ENCODE peak calls at places on chromosomes 5 and 9, in four cellular contexts. One of them, this sample, is unnamed.

GRCh38 chr5:19125956-19126713 is 861.9 kb downstream of the CDH18 start:
- DNase-seq in IMR-90: no peak
- DNase-seq in K562: no peak
- DNase-seq in endothelial cell of umbilical vein: no peak
- DNase-seq in this sample: no peak

GRCh38 chr5:34959323-34959722 is 30.0 kb downstream of the DNAJC21 start:
- DNase-seq in IMR-90: peak; percentile 86
- DNase-seq in K562: peak; percentile 19
- DNase-seq in endothelial cell of umbilical vein: no peak
- DNase-seq in this sample: peak; percentile 63

GRCh38 chr5:140262221-140262620 is 40.7 kb downstream of the PFDN1 start:
- DNase-seq in IMR-90: no peak
- DNase-seq in K562: no peak
- DNase-seq in endothelial cell of umbilical vein: no peak
- DNase-seq in this sample: no peak

GRCh38 chr9:34253460-34253837 is 74.6 kb downstream of the UBAP1 start:
- DNase-seq in IMR-90: peak; percentile 70
- DNase-seq in K562: no peak
- DNase-seq in endothelial cell of umbilical vein: no peak
- DNase-seq in this sample: no peak

GRCh38 chr5:151196556-151197290 is 27.2 kb downstream of the CCDC69 start:
- DNase-seq in IMR-90: no peak
- DNase-seq in K562: no peak
- DNase-seq in endothelial cell of umbilical vein: no peak
- DNase-seq in this sample: peak; percentile 95

GRCh38 chr5:142078251-142078650 is 30.3 kb upstream of the NDFIP1 start:
- DNase-seq in IMR-90: no peak
- DNase-seq in K562: no peak
- DNase-seq in endothelial cell of umbilical vein: no peak
- DNase-seq in this sample: no peak

GRCh38 chr9:77000330-77000729 is 19.1 kb upstream of the FOXB2 start:
- DNase-seq in IMR-90: no peak
- DNase-seq in K562: no peak
- DNase-seq in endothelial cell of umbilical vein: no peak
- DNase-seq in this sample: no peak

GRCh38 chr9:109590945-109591344 is 92.8 kb upstream of the PTPN3 start:
- DNase-seq in IMR-90: no peak
- DNase-seq in K562: no peak
- DNase-seq in endothelial cell of umbilical vein: no peak
- DNase-seq in this sample: no peak

GRCh38 chr9:35859995-35860348 is 10.2 kb downstream of the OR13J1 start:
- DNase-seq in IMR-90: no peak
- DNase-seq in K562: no peak
- DNase-seq in endothelial cell of umbilical vein: no peak
- DNase-seq in this sample: no peak

GRCh38 chr5:160375166-160375565 is 4.7 kb upstream of the C1QTNF2 start:
- DNase-seq in IMR-90: peak; percentile 47
- DNase-seq in K562: no peak
- DNase-seq in endothelial cell of umbilical vein: no peak
- DNase-seq in this sample: no peak

GRCh38 chr9:70442328-70442848 is 27.9 kb upstream of the KLF9 start:
- DNase-seq in IMR-90: no peak
- DNase-seq in K562: no peak
- DNase-seq in endothelial cell of umbilical vein: no peak
- DNase-seq in this sample: no peak

GRCh38 chr9:70435948-70436347 is 21.5 kb upstream of the KLF9 start:
- DNase-seq in IMR-90: peak; percentile 82
- DNase-seq in K562: no peak
- DNase-seq in endothelial cell of umbilical vein: peak; percentile 93
- DNase-seq in this sample: no peak

GRCh38 chr9:70438341-70438924 is 24.0 kb upstream of the KLF9 start:
- DNase-seq in IMR-90: peak; percentile 73
- DNase-seq in K562: peak; percentile 15
- DNase-seq in endothelial cell of umbilical vein: peak; percentile 93
- DNase-seq in this sample: no peak

GRCh38 chr9:70441622-70442021 is 27.2 kb upstream of the KLF9 start:
- DNase-seq in IMR-90: no peak
- DNase-seq in K562: no peak
- DNase-seq in endothelial cell of umbilical vein: no peak
- DNase-seq in this sample: no peak

GRCh38 chr9:70439991-70440706 is 25.7 kb upstream of the KLF9 start:
- DNase-seq in IMR-90: peak; percentile 90
- DNase-seq in K562: no peak
- DNase-seq in endothelial cell of umbilical vein: no peak
- DNase-seq in this sample: no peak
- TF ChIP-seq FOS in IMR-90: peak; percentile 65
- TF ChIP-seq FOS in K562: no peak
- TF ChIP-seq FOS in endothelial cell of umbilical vein: no peak
- TF ChIP-seq FOS in this sample: no peak

GRCh38 chr9:23587433-23587832 is 238.6 kb downstream of the ELAVL2 start:
- DNase-seq in IMR-90: no peak
- DNase-seq in K562: no peak
- DNase-seq in endothelial cell of umbilical vein: no peak
- DNase-seq in this sample: no peak
- TF ChIP-seq FOS in IMR-90: no peak
- TF ChIP-seq FOS in K562: no peak
- TF ChIP-seq FOS in endothelial cell of umbilical vein: no peak
- TF ChIP-seq FOS in this sample: no peak

GRCh38 chr5:81006955-81007636 is 46.9 kb downstream of the RASGRF2 start:
- DNase-seq in IMR-90: no peak
- DNase-seq in K562: no peak
- DNase-seq in endothelial cell of umbilical vein: no peak
- DNase-seq in this sample: no peak
- TF ChIP-seq FOS in IMR-90: no peak
- TF ChIP-seq FOS in K562: no peak
- TF ChIP-seq FOS in endothelial cell of umbilical vein: no peak
- TF ChIP-seq FOS in this sample: no peak

GRCh38 chr5:126777974-126778674 is 1.2 kb downstream of the LMNB1 start:
- DNase-seq in IMR-90: peak; percentile 95
- DNase-seq in K562: peak; percentile 79
- DNase-seq in endothelial cell of umbilical vein: peak; percentile 98
- DNase-seq in this sample: peak; percentile 89

GRCh38 chr5:126776499-126777256 is at the start of gene LMNB1:
- DNase-seq in IMR-90: peak; percentile 94
- DNase-seq in K562: peak; percentile 94
- DNase-seq in endothelial cell of umbilical vein: peak; percentile 95
- DNase-seq in this sample: peak; percentile 83

GRCh38 chr5:126780165-126780827 is 3.4 kb downstream of the LMNB1 start:
- DNase-seq in IMR-90: peak; percentile 81
- DNase-seq in K562: peak; percentile 47
- DNase-seq in endothelial cell of umbilical vein: peak; percentile 56
- DNase-seq in this sample: no peak

GRCh38 chr5:126778675-126779403 is 1.9 kb downstream of the LMNB1 start:
- DNase-seq in IMR-90: no peak
- DNase-seq in K562: no peak
- DNase-seq in endothelial cell of umbilical vein: no peak
- DNase-seq in this sample: no peak

GRCh38 chr5:126777257-126777973 is 479 bp downstream of the LMNB1 start:
- DNase-seq in IMR-90: peak; percentile 61
- DNase-seq in K562: peak; percentile 44
- DNase-seq in endothelial cell of umbilical vein: peak; percentile 72
- DNase-seq in this sample: no peak
- TF ChIP-seq FOS in IMR-90: no peak
- TF ChIP-seq FOS in K562: no peak
- TF ChIP-seq FOS in endothelial cell of umbilical vein: no peak
- TF ChIP-seq FOS in this sample: no peak

GRCh38 chr9:130862747-130863146 is 27.7 kb downstream of the ABL1 start:
- DNase-seq in IMR-90: no peak
- DNase-seq in K562: peak; percentile 57
- DNase-seq in endothelial cell of umbilical vein: no peak
- DNase-seq in this sample: no peak

GRCh38 chr9:130862217-130862616 is 27.2 kb downstream of the ABL1 start:
- DNase-seq in IMR-90: no peak
- DNase-seq in K562: peak; percentile 55
- DNase-seq in endothelial cell of umbilical vein: no peak
- DNase-seq in this sample: no peak

GRCh38 chr9:130858734-130859705 is 24.0 kb downstream of the ABL1 start:
- DNase-seq in IMR-90: no peak
- DNase-seq in K562: no peak
- DNase-seq in endothelial cell of umbilical vein: no peak
- DNase-seq in this sample: no peak

GRCh38 chr9:130861372-130862180 is 26.5 kb downstream of the ABL1 start:
- DNase-seq in IMR-90: no peak
- DNase-seq in K562: peak; percentile 59
- DNase-seq in endothelial cell of umbilical vein: no peak
- DNase-seq in this sample: no peak

DNA sequence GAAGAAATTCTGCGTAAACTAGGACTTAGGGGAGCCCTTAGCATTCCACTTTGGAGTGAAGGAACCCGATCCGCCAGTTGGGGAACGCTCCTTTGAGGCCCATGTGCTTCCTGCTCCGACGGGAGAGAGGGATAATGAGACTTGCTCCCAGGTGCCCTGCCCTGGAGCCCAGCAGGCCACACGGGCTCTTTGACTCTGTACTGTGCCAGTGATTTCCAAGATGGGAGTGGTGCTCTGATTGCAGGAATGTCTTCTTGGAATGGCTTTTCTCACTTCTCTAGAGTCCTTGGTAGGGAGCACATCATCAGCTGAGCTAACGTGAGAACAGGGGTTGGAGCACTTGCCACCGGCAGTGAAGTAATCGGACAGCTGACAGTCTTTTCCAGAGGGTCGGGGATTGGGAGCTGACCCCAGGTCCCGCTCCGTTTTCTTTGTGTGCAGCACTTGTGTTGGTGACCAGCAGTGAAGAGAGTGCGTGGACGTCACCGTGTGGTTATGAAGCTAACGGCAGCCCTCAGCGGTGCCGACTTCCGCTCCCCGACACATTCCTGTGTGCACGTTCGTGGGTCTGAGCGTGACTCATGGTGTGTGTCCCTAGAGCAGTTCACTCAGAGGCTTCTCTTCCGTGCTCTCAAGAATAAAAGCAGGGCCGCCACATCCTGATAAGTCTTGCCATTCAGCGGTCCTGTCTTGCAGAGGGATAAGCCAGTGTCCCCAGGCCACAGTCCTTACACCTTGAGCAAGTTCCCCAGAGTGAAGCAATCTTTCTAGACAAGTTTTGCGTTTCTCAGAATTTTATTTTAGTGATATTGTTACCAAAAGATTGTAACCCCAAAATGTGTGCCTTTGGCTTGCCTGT is 25.6 kb downstream of the ABL1 start:
- DNase-seq in IMR-90: peak; percentile 99
- DNase-seq in K562: peak; percentile 93
- DNase-seq in endothelial cell of umbilical vein: peak; percentile 70
- DNase-seq in this sample: no peak
- TF ChIP-seq FOS in IMR-90: peak; percentile 97
- TF ChIP-seq FOS in K562: no peak
- TF ChIP-seq FOS in endothelial cell of umbilical vein: peak; percentile 37
- TF ChIP-seq FOS in this sample: no peak